ENCODE peak calls at places on chromosome 1, in seven cellular contexts. S is NCI-H187 treated with DMSO at 0.1 percent for 48 hours; P is T-helper 2 cell treated with Interferon-gamma antibody and Interleukin-4, amounts not matched to agents 5 μg/mL and 100 μg/mL, for 36 hours; N is body of pancreas; I is heart left ventricle; B is ecto neural progenitor cell; Y is NCI-H2081. A is an unnamed sample.

GRCh38 chr1:5720936-5721335 is 271.3 kb downstream of the NPHP4 start:
- DNase-seq in S (no peak), P (no peak), N (no peak), I (no peak), B (no peak), Y (no peak), A (no peak)

GRCh38 chr1:18723206-18723605 is 92.6 kb downstream of the PAX7 start:
- DNase-seq in S (no peak), P (no peak), N (no peak), I (no peak), B (no peak), Y (no peak), A (no peak)

GRCh38 chr1:109928591-109929111 is 18.0 kb downstream of the CSF1 start:
- DNase-seq in S (no peak), P (no peak), N (peak; percentile 46), I (peak; percentile 80), B (no peak), Y (no peak), A (no peak)

GRCh38 chr1:168865850-168866620 is 137.0 kb upstream of the DPT start:
- DNase-seq in S (no peak), P (no peak), N (no peak), I (no peak), B (no peak), Y (no peak), A (no peak)

GRCh38 chr1:162003061-162003824 is 20.4 kb downstream of the OLFML2B start:
- DNase-seq in S (no peak), P (no peak), N (no peak), I (no peak), B (no peak), Y (no peak), A (no peak)

GRCh38 chr1:46157916-46158311 is 17.0 kb upstream of the TSPAN1 start:
- DNase-seq in S (no peak), P (no peak), N (no peak), I (no peak), B (no peak), Y (no peak), A (no peak)

GRCh38 chr1:121586369-121587229 is 401.8 kb downstream of the SRGAP2C start:
- DNase-seq in S (no peak), P (no peak), N (peak; percentile 36), I (no peak), B (peak; percentile 52), Y (no peak), A (no peak)

GRCh38 chr1:7893529-7894180 is 40.8 kb upstream of the UTS2 start:
- DNase-seq in S (no peak), P (no peak), N (no peak), I (no peak), B (no peak), Y (no peak), A (no peak)

GRCh38 chr1:175744833-175745232 is 1.4 kb upstream of the TNR start:
- DNase-seq in S (no peak), P (no peak), N (no peak), I (no peak), B (no peak), Y (no peak), A (no peak)

GRCh38 chr1:173884701-173885100 is 16.5 kb downstream of the ZBTB37 start:
- DNase-seq in S (no peak), P (no peak), N (no peak), I (no peak), B (no peak), Y (no peak), A (no peak)

GRCh38 chr1:62676606-62677356 is 11.4 kb downstream of the DOCK7 start:
- DNase-seq in S (no peak), P (no peak), N (no peak), I (no peak), B (no peak), Y (no peak), A (no peak)

GRCh38 chr1:40162791-40163441 is 1.7 kb downstream of the RLF start:
- DNase-seq in S (no peak), P (peak; percentile 27), N (no peak), I (no peak), B (no peak), Y (no peak), A (no peak)

GRCh38 chr1:98426092-98426491 is 235.4 kb upstream of the SNX7 start:
- DNase-seq in S (no peak), P (no peak), N (no peak), I (no peak), B (no peak), Y (no peak), A (no peak)

GRCh38 chr1:224447251-224447650 is 12.7 kb upstream of the WDR26 start:
- DNase-seq in S (no peak), P (no peak), N (peak; percentile 23), I (peak; percentile 39), B (no peak), Y (no peak), A (no peak)

GRCh38 chr1:172818841-172819527 is 160.1 kb downstream of the FASLG start:
- DNase-seq in S (no peak), P (peak; percentile 71), N (no peak), I (no peak), B (no peak), Y (no peak), A (no peak)

GRCh38 chr1:64938991-64939390 is 27.4 kb downstream of the JAK1 start:
- DNase-seq in S (no peak), P (no peak), N (no peak), I (no peak), B (no peak), Y (no peak), A (no peak)

GRCh38 chr1:172446547-172446946 is 2.7 kb upstream of the PIGC start:
- DNase-seq in S (no peak), P (no peak), N (peak; percentile 28), I (no peak), B (no peak), Y (no peak), A (no peak)

GRCh38 chr1:175918364-175918801 is 175.0 kb upstream of the TNR start:
- DNase-seq in S (no peak), P (no peak), N (no peak), I (no peak), B (no peak), Y (no peak), A (no peak)

GRCh38 chr1:11334821-11335220 is 61.8 kb downstream of the UBIAD1 start:
- DNase-seq in S (no peak), P (no peak), N (no peak), I (no peak), B (no peak), Y (no peak), A (no peak)

GRCh38 chr1:86594284-86594683 is 47.4 kb downstream of the CLCA4 start:
- DNase-seq in S (no peak), P (no peak), N (no peak), I (no peak), B (no peak), Y (no peak), A (no peak)